ENCODE peak calls at places on chromosomes 2 and 18, in four cellular contexts. R is hypothalamus, U is heart right ventricle, B is upper lobe of right lung. Y is an unnamed sample.

GRCh38 chr2:64859208-64860161 is 129.7 kb upstream of the SLC1A4 start:
- DNase-seq in B (peak), R (peak), U (peak), Y (peak)

GRCh38 chr2:88058226-88058625 is 2.6 kb upstream of the KRCC1 start:
- DNase-seq in B (no peak), U (no peak), R (no peak), Y (no peak)

GRCh38 chr2:2731101-2731850 is 400.2 kb upstream of the MYT1L start:
- DNase-seq in R (no peak), B (no peak), U (no peak), Y (no peak)

GRCh38 chr2:147506889-147507288 is 337.9 kb upstream of the ACVR2A start:
- DNase-seq in U (no peak), B (no peak), R (no peak), Y (no peak)

GRCh38 chr2:157592983-157593382 is 35.7 kb downstream of the ACVR1C start:
- DNase-seq in B (no peak), R (no peak), U (no peak), Y (no peak)

GRCh38 chr2:206799083-206799482 is 33.7 kb downstream of the FASTKD2 start:
- DNase-seq in U (no peak), R (no peak), B (no peak), Y (no peak)

GRCh38 chr2:26477911-26478253 is at the start of gene OTOF:
- DNase-seq in U (peak), R (no peak), B (no peak), Y (peak)

GRCh38 chr18:31977270-31977872 is 34.4 kb upstream of the TRAPPC8 start:
- DNase-seq in B (no peak), R (peak), U (peak), Y (peak)

GRCh38 chr2:75068546-75068945 is 110.1 kb downstream of the POLE4 start:
- DNase-seq in U (no peak), R (no peak), B (no peak), Y (no peak)

GRCh38 chr18:9831046-9831722 is 54.6 kb upstream of the TXNDC2 start:
- DNase-seq in R (no peak), B (no peak), U (no peak), Y (no peak)

GRCh38 chr2:178811901-178812300 is 4.7 kb upstream of the TTN start:
- DNase-seq in B (no peak), U (no peak), R (no peak), Y (no peak)

GRCh38 chr18:2889761-2890192 is 43.0 kb downstream of the EMILIN2 start:
- DNase-seq in R (no peak), U (no peak), B (no peak), Y (no peak)

GRCh38 chr2:12928706-12929291 is 212.1 kb downstream of the TRIB2 start:
- DNase-seq in U (no peak), B (no peak), R (no peak), Y (no peak)

GRCh38 chr2:215105607-215106354 is 32.6 kb downstream of the ABCA12 start:
- DNase-seq in U (no peak), B (no peak), R (no peak), Y (no peak)

GRCh38 chr2:237314198-237314597 is 99.8 kb downstream of the COL6A3 start:
- DNase-seq in R (no peak), U (no peak), B (no peak), Y (no peak)

GRCh38 chr2:94870392-94871225 is 621 bp upstream of the TEKT4 start:
- DNase-seq in U (no peak), B (peak), R (no peak), Y (no peak)

GRCh38 chr2:155310589-155310988 is 612.1 kb downstream of the KCNJ3 start:
- DNase-seq in U (no peak), R (no peak), B (no peak), Y (no peak)

GRCh38 chr2:63853527-63854310 is 12.0 kb downstream of the UGP2 start:
- DNase-seq in U (no peak), R (no peak), B (no peak), Y (no peak)

Y was measured in heart left ventricle.